ENCODE peak calls at places on chromosomes 1 and 21, in six cellular contexts. J, O, K, X, R and A are unnamed samples.

GRCh38 chr1:204830671-204831585 is 39.7 kb upstream of the NFASC start:
- DNase-seq in J (no peak), O (no peak), K (no peak), X (no peak), R (no peak), A (no peak)

GRCh38 chr21:33828083-33828482 is 87.5 kb downstream of the ATP5PO start:
- DNase-seq in J (no peak), O (no peak), K (no peak), X (no peak), R (peak), A (no peak)

GRCh38 chr1:70887936-70888335 is 159.7 kb downstream of the PTGER3 start:
- DNase-seq in J (no peak), O (no peak), K (no peak), X (no peak), R (no peak), A (no peak)

GRCh38 chr1:226109829-226110248 is 47.3 kb downstream of the H3-3A start:
- DNase-seq in J (peak), O (peak), K (peak), X (peak), R (no peak), A (peak)

GRCh38 chr1:64936958-64937357 is 29.4 kb downstream of the JAK1 start:
- DNase-seq in J (no peak), O (no peak), K (no peak), X (no peak), R (no peak), A (no peak)

GRCh38 chr1:202689493-202690342 is 20.5 kb downstream of the SYT2 start:
- DNase-seq in J (no peak), O (no peak), K (no peak), X (no peak), R (no peak), A (no peak)

GRCh38 chr1:205512059-205513045 is 7.9 kb downstream of the CDK18 start:
- DNase-seq in J (no peak), O (no peak), K (no peak), X (no peak), R (no peak), A (no peak)

GRCh38 chr1:232884262-232884661 is 66.1 kb upstream of the NTPCR start:
- DNase-seq in J (no peak), O (no peak), K (no peak), X (no peak), R (no peak), A (no peak)

GRCh38 chr1:200415693-200416593 is 6.1 kb upstream of the ZNF281 start:
- DNase-seq in J (no peak), O (peak), K (no peak), X (no peak), R (peak), A (no peak)

GRCh38 chr1:53947172-53947835 is 1.2 kb downstream of the LRRC42 start:
- DNase-seq in J (no peak), O (no peak), K (no peak), X (no peak), R (no peak), A (no peak)

GRCh38 chr1:205248793-205249601 is 21.3 kb downstream of the TMCC2 start:
- DNase-seq in J (peak), O (no peak), K (no peak), X (no peak), R (no peak), A (no peak)